ENCODE peak calls at places on chromosomes 11 and 22, in ten cellular contexts. H, N, P, Y, U, I, O, G, Q and K are unnamed samples.

GRCh38 chr22:31080848-31081649 is at the start of gene SMTN:
- DNase-seq in P (peak; percentile 85), U (peak; percentile 97), O (peak; percentile 91), H (peak; percentile 99), Q (peak; percentile 90), I (peak; percentile 89), G (peak; percentile 96), Y (peak; percentile 92), N (peak; percentile 82), K (peak; percentile 97)

GRCh38 chr22:27745809-27746208 is 55.7 kb downstream of the MN1 start:
- DNase-seq in Q (no peak), N (no peak), O (no peak), G (no peak), I (no peak), U (no peak), Y (no peak), H (no peak), P (no peak), K (no peak)

GRCh38 chr22:45896153-45896951 is 80.6 kb downstream of the WNT7B start:
- DNase-seq in G (no peak), U (no peak), P (no peak), Q (no peak), N (no peak), H (no peak), Y (peak; percentile 77), I (no peak), O (no peak), K (no peak)

GRCh38 chr22:35357883-35358621 is 22.8 kb upstream of the HMOX1 start:
- DNase-seq in O (no peak), N (peak; percentile 81), G (no peak), Y (no peak), Q (no peak), U (no peak), H (no peak), I (no peak), P (peak; percentile 40), K (no peak)

GRCh38 chr22:39431216-39431801 is 25.5 kb upstream of the MGAT3 start:
- DNase-seq in U (peak; percentile 40), G (no peak), Y (no peak), O (no peak), I (no peak), H (no peak), P (no peak), Q (no peak), N (no peak), K (no peak)

GRCh38 chr22:21947040-21948014 is 5.3 kb downstream of the PPM1F start:
- DNase-seq in Q (peak; percentile 28), Y (no peak), H (no peak), I (no peak), U (peak; percentile 64), P (peak; percentile 71), O (peak; percentile 99), G (peak; percentile 63), N (no peak), K (no peak)

GRCh38 chr22:43235445-43236400 is 48.8 kb upstream of the TTLL12 start:
- DNase-seq in Q (no peak), H (no peak), G (no peak), N (no peak), Y (no peak), U (no peak), O (no peak), I (no peak), P (no peak), K (no peak)

GRCh38 chr11:44300881-44301855 is 8.8 kb downstream of the ALX4 start:
- DNase-seq in P (no peak), Y (no peak), O (no peak), Q (no peak), N (peak; percentile 98), H (no peak), I (no peak), G (no peak), U (no peak), K (no peak)

GRCh38 chr11:134224710-134225662 is 515 bp downstream of the VPS26B start:
- DNase-seq in N (peak; percentile 31), Y (peak; percentile 71), G (peak; percentile 29), O (peak; percentile 68), I (no peak), U (peak; percentile 93), P (peak; percentile 7), Q (peak; percentile 88), H (peak; percentile 94), K (peak; percentile 50)
- TF ChIP-seq POLR2A in N (peak; percentile 44), Y (no peak), G (no peak), O (no peak), I (no peak), U (no peak), P (no peak), Q (no peak), H (no peak), K (peak; percentile 8)

GRCh38 chr11:62151737-62152102 is 27.9 kb downstream of the INCENP start:
- DNase-seq in O (no peak), Q (no peak), N (no peak), P (no peak), I (no peak), U (peak; percentile 61), G (no peak), H (no peak), Y (no peak), K (no peak)

GRCh38 chr11:62153617-62154016 is 29.8 kb downstream of the INCENP start:
- DNase-seq in O (no peak), I (no peak), Y (no peak), H (no peak), P (no peak), G (no peak), Q (no peak), N (no peak), U (peak; percentile 10), K (no peak)

GRCh38 chr11:62152245-62153086 is 28.7 kb downstream of the INCENP start:
- DNase-seq in N (no peak), Q (no peak), Y (no peak), G (no peak), H (peak; percentile 83), U (peak; percentile 50), P (no peak), O (no peak), I (no peak), K (no peak)

GRCh38 chr11:62150887-62151736 is 27.3 kb downstream of the INCENP start:
- DNase-seq in I (no peak), P (no peak), G (no peak), Y (no peak), U (peak; percentile 23), Q (no peak), O (no peak), N (no peak), H (peak; percentile 62), K (no peak)

DNA sequence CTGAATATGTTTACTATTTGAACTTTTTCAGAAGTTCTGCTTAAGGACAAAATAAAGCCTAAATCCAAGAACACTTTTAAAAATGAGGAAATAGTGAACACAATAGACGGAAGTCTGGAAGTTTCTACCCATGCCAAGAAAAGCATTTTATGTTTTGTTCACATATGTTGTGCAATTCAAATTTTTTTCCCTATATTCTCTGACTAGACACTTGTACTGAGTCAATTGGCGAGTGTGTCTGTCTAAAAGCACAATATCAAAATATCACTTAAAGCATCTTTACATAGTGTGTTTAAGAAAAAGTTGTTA is 29.2 kb downstream of the INCENP start:
- DNase-seq in U (no peak), I (no peak), G (no peak), O (no peak), Q (no peak), N (no peak), H (no peak), P (no peak), Y (no peak), K (no peak)
- TF ChIP-seq POLR2A in U (no peak), I (no peak), G (no peak), O (peak; percentile 13), Q (no peak), N (no peak), H (no peak), P (no peak), Y (no peak), K (no peak)

GRCh38 chr11:2135648-2136201 is 3.5 kb downstream of the IGF2 start:
- DNase-seq in U (no peak), N (no peak), I (no peak), Y (no peak), P (no peak), Q (no peak), H (no peak), G (no peak), O (no peak), K (no peak)

GRCh38 chr11:2136209-2136951 is 2.8 kb downstream of the IGF2 start:
- DNase-seq in I (no peak), Q (no peak), P (no peak), H (no peak), Y (no peak), G (no peak), U (no peak), O (no peak), N (no peak), K (no peak)

GRCh38 chr11:2137202-2138071 is 1.8 kb downstream of the IGF2 start:
- DNase-seq in G (peak; percentile 71), U (no peak), Q (no peak), P (peak; percentile 48), H (no peak), Y (peak; percentile 41), I (peak; percentile 59), N (peak; percentile 95), O (peak; percentile 46), K (peak; percentile 34)

GRCh38 chr11:2138075-2138435 is 1.1 kb downstream of the IGF2 start:
- DNase-seq in O (no peak), N (no peak), Q (no peak), P (no peak), G (no peak), U (no peak), I (no peak), H (no peak), Y (no peak), K (no peak)

DNA sequence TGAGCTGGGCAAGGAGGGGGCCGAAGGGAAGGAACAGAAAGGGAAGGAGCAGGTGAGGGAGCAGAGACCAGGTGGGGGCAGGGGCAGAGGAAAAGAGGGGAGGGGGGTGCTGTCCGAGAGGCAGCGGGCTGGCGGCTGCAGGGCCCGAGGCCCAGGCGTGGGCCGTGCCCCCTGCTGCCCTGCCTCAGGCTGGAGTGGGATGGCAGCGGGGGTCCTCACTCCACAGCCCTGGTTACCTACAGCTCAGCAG is 2.3 kb downstream of the IGF2 start:
- DNase-seq in I (no peak), U (no peak), O (no peak), H (no peak), P (no peak), N (no peak), Y (no peak), Q (no peak), G (no peak), K (no peak)
- TF ChIP-seq POLR2A in I (no peak), U (no peak), O (no peak), H (no peak), P (no peak), N (no peak), Y (no peak), Q (no peak), G (no peak), K (no peak)

DNA sequence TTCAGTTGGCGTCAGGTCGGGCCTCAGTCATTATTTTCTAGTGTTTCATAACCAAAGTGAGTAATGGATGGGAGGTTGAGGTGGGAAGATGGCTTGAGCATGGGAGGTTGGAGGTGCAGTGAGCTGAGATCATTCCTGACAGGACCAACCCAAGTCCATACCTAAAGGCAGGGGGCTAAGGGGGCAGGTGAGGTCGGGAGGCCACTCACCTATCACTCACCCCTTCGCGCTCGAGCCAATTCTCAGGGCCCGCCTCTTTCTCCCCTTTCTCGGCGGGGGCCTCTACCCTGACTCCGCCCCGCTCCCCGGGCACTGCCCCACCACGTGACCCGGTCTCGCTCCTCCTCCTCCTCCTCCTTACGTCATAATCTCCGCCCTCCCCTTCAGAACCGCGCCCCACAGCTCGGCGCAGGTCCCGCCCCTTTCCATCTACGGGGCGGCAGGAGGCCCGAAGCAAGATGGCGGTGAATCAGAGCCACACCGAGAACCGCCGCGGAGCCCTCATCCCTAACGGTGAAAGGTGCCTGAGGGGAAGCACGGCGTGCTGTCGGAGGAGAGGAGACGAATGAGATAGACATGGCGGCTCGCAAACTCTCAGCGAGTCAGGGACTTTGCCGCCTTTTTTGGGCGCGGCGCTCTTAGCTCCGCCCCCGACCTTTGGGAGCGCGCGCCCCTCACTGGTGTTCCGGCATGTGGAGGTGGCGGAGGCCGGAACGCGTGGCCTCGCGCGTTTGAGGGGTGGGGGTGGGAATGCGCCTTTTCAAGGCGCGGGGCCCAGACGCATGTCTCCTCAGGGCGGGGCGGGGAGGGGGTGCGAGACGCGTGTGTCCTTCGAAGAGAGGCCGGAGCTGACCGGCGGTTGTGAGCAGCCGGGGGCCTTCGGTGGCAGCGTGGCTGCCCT is at the start of gene WBP2NL:
- DNase-seq in Y (peak; percentile 94), H (peak; percentile 95), G (peak; percentile 55), I (peak; percentile 67), P (peak; percentile 51), N (no peak), U (peak; percentile 96), O (peak; percentile 34), Q (no peak), K (peak; percentile 91)
- TF ChIP-seq POLR2A in Y (peak; percentile 29), H (peak; percentile 26), G (peak; percentile 33), I (peak; percentile 11), P (no peak), N (no peak), U (peak; percentile 20), O (no peak), Q (no peak), K (peak; percentile 61)